ENCODE peak calls at places on chromosomes 3 and 15, in nine cellular contexts. A is heart left ventricle, F is ascending aorta, R is tibial nerve, E is upper lobe of right lung, O is MM.1S, Q is IMR-90, T is pancreas, L is body of pancreas. K is an unnamed sample.

GRCh38 chr15:67013696-67014095 is 51.7 kb upstream of the SMAD3 start:
- DNase-seq in F (peak; percentile 69), E (no peak), T (no peak), O (no peak), A (peak; percentile 71), R (no peak), Q (peak; percentile 80), L (no peak), K (no peak)

GRCh38 chr15:39084683-39085530 is 496.0 kb upstream of the THBS1 start:
- DNase-seq in L (peak; percentile 27), E (no peak), R (no peak), O (no peak), Q (peak; percentile 92), A (peak; percentile 22), T (no peak), F (no peak), K (no peak)

GRCh38 chr15:57158589-57158988 is 217.7 kb upstream of the CGNL1 start:
- DNase-seq in T (no peak), O (no peak), F (no peak), L (no peak), A (no peak), Q (peak; percentile 48), E (no peak), R (no peak), K (no peak)

GRCh38 chr3:190131329-190131728 is 10.6 kb upstream of the P3H2 start:
- DNase-seq in A (no peak), O (no peak), L (peak; percentile 26), E (no peak), R (no peak), T (no peak), F (no peak), Q (peak; percentile 88), K (peak; percentile 66)

GRCh38 chr3:157363393-157363792 is 73.3 kb upstream of the PTX3 start:
- DNase-seq in F (no peak), Q (no peak), A (no peak), O (no peak), E (no peak), T (no peak), L (no peak), R (no peak), K (no peak)

GRCh38 chr15:38612159-38612863 is 47.7 kb upstream of the RASGRP1 start:
- DNase-seq in Q (no peak), A (no peak), F (no peak), E (no peak), O (no peak), R (no peak), T (no peak), L (no peak), K (no peak)

GRCh38 chr3:113834983-113835382 is 3.6 kb upstream of the GRAMD1C start:
- DNase-seq in L (no peak), F (no peak), E (no peak), T (no peak), Q (peak; percentile 21), R (no peak), O (no peak), A (no peak), K (no peak)

GRCh38 chr3:79602385-79602784 is 165.4 kb downstream of the ROBO1 start:
- DNase-seq in Q (no peak), T (no peak), L (no peak), E (no peak), R (no peak), A (no peak), O (no peak), F (no peak), K (no peak)

GRCh38 chr3:108838411-108838810 is 15.8 kb downstream of the TRAT1 start:
- DNase-seq in T (no peak), E (no peak), O (no peak), R (no peak), L (no peak), A (no peak), F (no peak), Q (no peak), K (no peak)

GRCh38 chr15:23854535-23855252 is 167.6 kb upstream of the NDN start:
- DNase-seq in L (no peak), F (no peak), Q (no peak), A (no peak), O (peak; percentile 91), E (no peak), T (no peak), R (no peak), K (no peak)

GRCh38 chr3:58414538-58415197 is 19.0 kb downstream of the PDHB start:
- DNase-seq in R (no peak), L (peak; percentile 41), O (peak; percentile 65), A (peak; percentile 44), Q (peak; percentile 67), E (no peak), F (peak; percentile 74), T (no peak), K (no peak)

GRCh38 chr3:143092191-143092590 is 27.4 kb upstream of the CHST2 start:
- DNase-seq in L (no peak), R (no peak), T (no peak), E (no peak), F (no peak), Q (no peak), A (no peak), O (no peak), K (no peak)

GRCh38 chr3:40978442-40978841 is 220.9 kb upstream of the CTNNB1 start:
- DNase-seq in R (no peak), O (no peak), L (no peak), Q (no peak), T (no peak), E (no peak), A (no peak), F (no peak), K (no peak)

GRCh38 chr3:195549931-195550519 is 6.9 kb upstream of the PPP1R2 start:
- DNase-seq in A (peak; percentile 32), T (no peak), F (peak; percentile 62), R (no peak), O (peak; percentile 89), L (no peak), E (no peak), Q (no peak), K (no peak)

GRCh38 chr3:17456650-17457049 is 285.8 kb downstream of the TBC1D5 start:
- DNase-seq in R (no peak), Q (no peak), O (no peak), T (no peak), A (no peak), F (no peak), L (no peak), E (no peak), K (no peak)

GRCh38 chr15:71096676-71097075 is 18.6 kb upstream of the THSD4 start:
- DNase-seq in T (no peak), F (no peak), R (no peak), L (no peak), E (no peak), A (no peak), O (no peak), Q (peak; percentile 46), K (no peak)

DNA sequence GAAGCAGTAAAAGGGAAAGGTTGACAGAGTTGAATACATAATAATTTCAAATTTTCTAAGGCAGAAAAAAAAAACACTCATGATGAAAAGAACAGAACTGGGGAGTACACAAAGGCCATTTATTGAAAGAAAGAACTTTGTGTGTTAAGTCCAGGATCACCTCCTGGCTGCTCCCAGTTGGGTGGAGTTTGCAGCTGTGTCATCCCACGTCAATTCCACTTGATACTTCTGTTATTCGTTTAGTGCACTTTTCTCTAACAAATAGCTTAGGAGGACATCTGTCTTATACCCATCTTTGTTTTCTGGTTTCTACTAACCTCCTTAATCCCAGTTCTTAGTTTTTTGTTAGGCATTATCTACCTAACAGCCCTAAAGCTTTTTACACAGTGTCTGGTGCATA is 44.7 kb downstream of the SGO1 start:
- DNase-seq in O (no peak), A (no peak), R (no peak), E (no peak), F (no peak), T (no peak), Q (no peak), L (no peak), K (no peak)
- H3K4me3 ChIP-seq in O (no peak overlapping the region), A (no peak overlapping the region), R (no peak overlapping the region), E (no peak overlapping the region), F (no peak overlapping the region), T (no peak overlapping the region), Q (no peak overlapping the region), L (no peak overlapping the region), K (no peak overlapping the region)

GRCh38 chr3:48016336-48016973 is at the start of gene MAP4:
- DNase-seq in F (no peak), T (no peak), A (peak; percentile 10), Q (peak; percentile 34), O (no peak), R (no peak), L (no peak), E (no peak), K (no peak)
- H3K4me1 ChIP-seq in F (peaks cover 59% of the 10 kb centered on the region), T (peaks cover 63% of the 10 kb centered on the region), A (peaks cover 88% of the 10 kb centered on the region), Q (peaks cover 31% of the 10 kb centered on the region), O (no peaks in the 10 kb centered on the region), R (no peaks in the 10 kb centered on the region), L (peaks cover 86% of the 10 kb centered on the region), E (peaks cover 34% of the 10 kb centered on the region), K (peaks cover 30% of the 10 kb centered on the region)

GRCh38 chr15:90838066-90838465 is 30.3 kb upstream of the FURIN start:
- DNase-seq in L (no peak), R (no peak), O (no peak), A (no peak), E (no peak), F (no peak), Q (no peak), T (no peak), K (no peak)
- TF ChIP-seq CTCF in L (no peak), R (no peak), O (no peak), A (no peak), E (no peak), F (no peak), Q (no peak), T (no peak), K (no peak)

GRCh38 chr3:29382399-29382798 is 101.5 kb downstream of the RBMS3 start:
- DNase-seq in T (no peak), R (no peak), Q (peak; percentile 34), L (no peak), E (no peak), O (no peak), F (no peak), A (no peak), K (no peak)

GRCh38 chr3:29381595-29381994 is 100.7 kb downstream of the RBMS3 start:
- DNase-seq in L (no peak), T (no peak), O (no peak), R (no peak), A (no peak), F (no peak), E (no peak), Q (peak; percentile 51), K (no peak)

GRCh38 chr3:29385056-29385455 is 104.2 kb downstream of the RBMS3 start:
- DNase-seq in L (no peak), R (no peak), E (no peak), T (no peak), O (no peak), A (no peak), F (no peak), Q (no peak), K (no peak)

GRCh38 chr3:29382845-29383244 is 102.0 kb downstream of the RBMS3 start:
- DNase-seq in T (no peak), Q (no peak), R (no peak), E (no peak), O (no peak), L (no peak), F (no peak), A (no peak), K (no peak)

DNA sequence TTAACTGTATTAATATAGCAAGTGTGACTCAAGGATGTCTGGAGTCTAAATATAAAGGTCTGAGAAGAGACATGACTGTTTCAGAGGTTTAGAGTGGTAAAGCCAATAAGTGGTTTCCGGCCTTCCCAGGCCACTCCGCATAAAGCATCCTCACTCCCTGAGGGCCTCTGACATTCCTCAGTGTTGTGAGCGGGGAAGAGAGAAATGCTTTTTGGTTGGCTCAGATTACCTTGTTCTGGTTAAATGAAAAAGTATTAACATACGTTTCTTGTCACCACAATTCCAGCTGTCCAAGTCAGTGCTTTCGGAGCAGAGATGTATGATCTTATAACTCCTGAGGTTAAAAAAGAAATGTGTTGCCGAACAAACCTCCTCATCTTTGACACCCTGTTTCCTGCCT is 103.8 kb downstream of the RBMS3 start:
- DNase-seq in A (no peak), T (no peak), Q (peak; percentile 65), O (no peak), R (no peak), E (no peak), L (no peak), F (peak; percentile 67), K (no peak)
- H3K4me3 ChIP-seq in A (no peak overlapping the region), T (no peak overlapping the region), Q (no peak overlapping the region), O (no peak overlapping the region), R (no peak overlapping the region), E (no peak overlapping the region), L (no peak overlapping the region), F (peak overlapping the region; percentile 9), K (no peak overlapping the region)